ENCODE peak calls at places on chromosomes 4 and X, in five cellular contexts. One of them, this sample, is unnamed.

GRCh38 chr4:176099314-176099713 is 33.7 kb downstream of the WDR17 start:
- DNase-seq in trophoblast cell: no peak
- DNase-seq in H1: no peak
- DNase-seq in mesenchymal stem cell: no peak
- DNase-seq in IMR-90: peak
- DNase-seq in this sample: no peak

GRCh38 chr4:13670456-13671150 is 43.1 kb upstream of the BOD1L1 start:
- DNase-seq in H1: no peak
- DNase-seq in IMR-90: no peak
- DNase-seq in trophoblast cell: no peak
- DNase-seq in mesenchymal stem cell: no peak
- DNase-seq in this sample: no peak

GRCh38 chr4:57113870-57114269 is 3.7 kb upstream of the IGFBP7 start:
- DNase-seq in H1: no peak
- DNase-seq in mesenchymal stem cell: no peak
- DNase-seq in IMR-90: no peak
- DNase-seq in trophoblast cell: no peak
- DNase-seq in this sample: no peak

GRCh38 chr4:28518781-28519180 is 1658.1 kb downstream of the STIM2 start:
- DNase-seq in H1: no peak
- DNase-seq in trophoblast cell: no peak
- DNase-seq in IMR-90: peak
- DNase-seq in mesenchymal stem cell: peak
- DNase-seq in this sample: no peak

GRCh38 chr4:152862608-152863007 is 73.5 kb upstream of the FHDC1 start:
- DNase-seq in mesenchymal stem cell: no peak
- DNase-seq in trophoblast cell: no peak
- DNase-seq in H1: no peak
- DNase-seq in IMR-90: no peak
- DNase-seq in this sample: no peak

GRCh38 chrX:108736509-108737479 is at the start of gene IRS4:
- DNase-seq in IMR-90: no peak
- DNase-seq in H1: peak
- DNase-seq in mesenchymal stem cell: peak
- DNase-seq in trophoblast cell: peak
- DNase-seq in this sample: peak

GRCh38 chr4:151908734-151909497 is 148.1 kb upstream of the GATB start:
- DNase-seq in trophoblast cell: no peak
- DNase-seq in mesenchymal stem cell: no peak
- DNase-seq in H1: no peak
- DNase-seq in IMR-90: no peak
- DNase-seq in this sample: no peak

GRCh38 chrX:40172169-40172979 is 74.6 kb upstream of the BCOR start:
- DNase-seq in IMR-90: peak
- DNase-seq in mesenchymal stem cell: peak
- DNase-seq in H1: peak
- DNase-seq in trophoblast cell: peak
- DNase-seq in this sample: no peak

DNA sequence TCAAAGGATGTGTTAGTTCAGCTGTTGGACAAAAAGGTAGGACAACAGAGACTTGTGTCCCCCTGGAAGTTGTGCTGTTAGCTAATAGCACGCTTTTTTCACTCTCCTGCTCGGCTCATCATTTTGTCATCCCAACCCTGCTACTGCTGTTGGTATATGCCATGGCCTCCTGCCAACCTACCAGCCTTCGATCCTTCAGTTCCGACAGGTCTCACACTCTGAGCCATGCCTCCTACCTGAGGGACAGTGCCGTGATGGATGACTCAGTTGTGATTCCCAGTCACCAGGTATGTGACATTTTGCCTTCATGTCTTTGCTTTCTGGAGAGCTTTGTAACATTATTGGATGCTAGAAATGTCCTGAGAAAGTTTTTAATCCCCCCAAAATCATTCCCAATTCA is 268.1 kb downstream of the ANK2 start:
- DNase-seq in IMR-90: no peak
- DNase-seq in H1: no peak
- DNase-seq in trophoblast cell: no peak
- DNase-seq in mesenchymal stem cell: no peak
- DNase-seq in this sample: no peak
- H3K4me3 ChIP-seq in IMR-90: no peak
- H3K4me3 ChIP-seq in H1: no peak
- H3K4me3 ChIP-seq in trophoblast cell: no peak
- H3K4me3 ChIP-seq in mesenchymal stem cell: no peak
- H3K4me3 ChIP-seq in this sample: no peak

DNA sequence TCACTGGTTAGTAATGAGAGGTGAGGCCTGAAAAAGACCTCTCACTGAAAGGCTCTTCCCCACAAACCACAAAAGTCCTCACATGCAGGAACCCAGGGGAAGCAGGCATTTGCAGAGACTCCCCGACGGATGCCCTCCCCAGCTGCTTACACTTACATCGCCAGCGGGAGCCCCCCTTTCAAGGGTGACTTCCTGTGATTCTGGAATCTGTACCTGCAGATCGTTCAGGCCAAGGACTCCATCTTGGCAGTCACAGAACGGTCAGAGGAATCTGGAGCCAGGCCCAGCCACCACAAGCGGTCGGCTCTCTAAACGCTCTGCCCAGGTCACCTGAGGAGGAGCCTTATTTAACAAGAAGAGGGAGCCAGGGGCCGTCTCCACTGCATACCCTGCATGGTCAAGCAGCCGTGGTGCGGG is 71.3 kb upstream of the STS start:
- DNase-seq in trophoblast cell: no peak
- DNase-seq in H1: no peak
- DNase-seq in mesenchymal stem cell: no peak
- DNase-seq in IMR-90: no peak
- DNase-seq in this sample: no peak
- H4K91ac ChIP-seq in trophoblast cell: no peak
- H4K91ac ChIP-seq in H1: no peak
- H4K91ac ChIP-seq in mesenchymal stem cell: no peak
- H4K91ac ChIP-seq in IMR-90: no peak
- H4K91ac ChIP-seq in this sample: no peak

DNA sequence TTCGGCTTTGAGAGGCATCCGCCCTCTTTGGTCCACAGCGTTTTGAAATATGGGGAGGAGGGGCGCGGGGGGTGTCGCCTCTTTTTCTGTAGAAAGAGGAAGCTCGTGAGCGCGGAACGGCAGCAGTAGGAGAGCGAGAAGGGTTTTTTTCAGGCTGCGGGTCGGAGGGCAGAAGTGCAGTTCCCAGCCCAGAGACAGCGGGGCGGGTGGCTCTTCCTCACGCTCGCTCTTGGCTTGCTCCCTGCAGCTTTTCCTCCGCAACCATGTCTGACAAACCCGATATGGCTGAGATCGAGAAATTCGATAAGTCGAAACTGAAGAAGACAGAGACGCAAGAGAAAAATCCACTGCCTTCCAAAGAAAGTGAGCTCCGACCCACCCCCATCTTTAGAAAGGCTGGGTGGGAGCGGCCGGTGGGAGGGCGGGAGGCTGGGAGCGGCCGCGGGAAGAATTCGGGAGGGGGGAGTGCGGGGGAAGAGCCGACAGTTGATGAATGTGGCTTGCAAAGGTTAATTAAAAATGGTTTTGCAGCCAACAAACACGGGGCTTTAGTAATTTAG is 1.2 kb downstream of the TMSB4X start:
- DNase-seq in mesenchymal stem cell: peak
- DNase-seq in H1: no peak
- DNase-seq in trophoblast cell: no peak
- DNase-seq in IMR-90: peak
- DNase-seq in this sample: peak
- H4K8ac ChIP-seq in mesenchymal stem cell: peak
- H4K8ac ChIP-seq in H1: no peak
- H4K8ac ChIP-seq in trophoblast cell: no peak
- H4K8ac ChIP-seq in IMR-90: peak
- H4K8ac ChIP-seq in this sample: no peak

GRCh38 chr4:76545161-76545884 is 110.3 kb downstream of the SHROOM3 start:
- DNase-seq in H1: no peak
- DNase-seq in trophoblast cell: no peak
- DNase-seq in mesenchymal stem cell: peak
- DNase-seq in IMR-90: peak
- DNase-seq in this sample: no peak

GRCh38 chr4:76543378-76543777 is 108.3 kb downstream of the SHROOM3 start:
- DNase-seq in IMR-90: no peak
- DNase-seq in H1: no peak
- DNase-seq in mesenchymal stem cell: no peak
- DNase-seq in trophoblast cell: no peak
- DNase-seq in this sample: no peak

GRCh38 chr4:76547167-76547760 is 112.2 kb downstream of the SHROOM3 start:
- DNase-seq in H1: no peak
- DNase-seq in trophoblast cell: no peak
- DNase-seq in mesenchymal stem cell: no peak
- DNase-seq in IMR-90: no peak
- DNase-seq in this sample: peak

GRCh38 chr4:76548704-76549103 is 113.7 kb downstream of the SHROOM3 start:
- DNase-seq in mesenchymal stem cell: no peak
- DNase-seq in H1: no peak
- DNase-seq in trophoblast cell: peak
- DNase-seq in IMR-90: no peak
- DNase-seq in this sample: no peak

DNA sequence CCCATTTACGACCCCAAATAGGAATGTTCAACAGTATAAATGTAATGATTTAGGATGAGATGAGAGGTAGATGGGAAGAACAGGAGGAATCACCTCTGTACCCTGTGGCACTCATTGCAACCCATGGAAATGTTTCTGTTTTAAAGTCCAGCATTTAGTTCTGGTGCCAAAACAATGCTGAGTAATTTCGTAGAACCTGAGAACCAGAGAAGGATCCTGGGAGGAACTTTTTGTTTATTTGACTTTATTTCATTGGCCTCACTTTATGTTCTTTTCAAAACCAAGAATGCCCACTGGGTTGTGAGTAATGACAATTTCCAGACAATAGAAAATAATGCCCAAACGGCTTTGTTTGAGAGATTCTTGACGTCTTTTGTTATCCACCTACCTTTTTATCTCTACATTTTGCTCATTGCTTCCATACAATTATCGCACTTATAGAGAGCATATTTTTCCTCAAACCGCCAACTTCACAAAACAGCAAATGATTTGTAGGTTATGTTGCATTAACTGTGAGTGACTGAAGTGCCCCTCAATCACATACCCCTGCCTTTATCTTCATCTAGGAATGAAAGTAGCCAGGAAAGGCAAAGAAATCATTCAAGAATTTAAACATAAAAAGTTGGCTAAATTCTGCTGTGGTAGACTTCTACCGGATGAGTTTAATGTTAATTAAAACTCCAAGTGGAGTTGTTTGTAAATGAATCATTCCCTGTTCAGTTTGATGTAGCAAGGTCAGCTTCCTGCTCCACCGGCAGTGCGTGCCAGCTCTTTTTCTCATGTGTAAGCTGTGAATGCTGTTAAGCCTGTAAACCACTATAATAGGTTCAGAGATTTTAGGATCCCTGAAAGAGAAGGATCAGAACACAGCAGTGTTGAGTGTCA is 111.5 kb downstream of the SHROOM3 start:
- DNase-seq in H1: no peak
- DNase-seq in mesenchymal stem cell: peak
- DNase-seq in IMR-90: peak
- DNase-seq in trophoblast cell: peak
- DNase-seq in this sample: no peak
- H3K4me3 ChIP-seq in H1: no peak
- H3K4me3 ChIP-seq in mesenchymal stem cell: no peak
- H3K4me3 ChIP-seq in IMR-90: no peak
- H3K4me3 ChIP-seq in trophoblast cell: no peak
- H3K4me3 ChIP-seq in this sample: no peak